ENCODE peak calls at places on chromosome 22, in six cellular contexts. C is OCI-LY7, V is HCEC 1CT, Y is GM13977, A is NCI-H1105, W is adipocyte. Z is an unnamed sample.
A peak's percentile ranks its signal among the peaks of the same experiment; 100 is the strongest.

GRCh38 chr22:33869946-33870345 is 50.3 kb downstream of the LARGE1 start:
- DNase-seq in C (no peak), V (no peak), Y (no peak), A (no peak), W (no peak), Z (no peak)

GRCh38 chr22:49096476-49096875 is 731.2 kb downstream of the BRD1 start:
- DNase-seq in C (no peak), V (no peak), Y (no peak), A (no peak), W (no peak), Z (no peak)

GRCh38 chr22:38422615-38423511 is 32.1 kb downstream of the KCNJ4 start:
- DNase-seq in C (no peak), V (no peak), Y (no peak), A (peak; percentile 68), W (no peak), Z (no peak)

GRCh38 chr22:27961680-27962079 is 42.6 kb upstream of the PITPNB start:
- DNase-seq in C (no peak), V (no peak), Y (no peak), A (no peak), W (no peak), Z (no peak)

GRCh38 chr22:26949193-26949592 is 291.8 kb downstream of the MIAT start:
- DNase-seq in C (no peak), V (no peak), Y (no peak), A (no peak), W (peak; percentile 29), Z (peak; percentile 13)

GRCh38 chr22:20979243-20979809 is 2.8 kb upstream of the LZTR1 start:
- DNase-seq in C (no peak), V (no peak), Y (peak; percentile 73), A (no peak), W (peak; percentile 66), Z (no peak)

GRCh38 chr22:33242078-33242477 is 183.9 kb upstream of the SYN3 start:
- DNase-seq in C (no peak), V (no peak), Y (no peak), A (no peak), W (no peak), Z (no peak)

GRCh38 chr22:20080776-20081654 is 974 bp downstream of the DGCR8 start:
- DNase-seq in C (peak; percentile 33), V (peak; percentile 35), Y (peak; percentile 40), A (no peak), W (peak; percentile 78), Z (peak; percentile 32)

GRCh38 chr22:30785527-30785926 is 90.9 kb downstream of the OSBP2 start:
- DNase-seq in C (no peak), V (no peak), Y (no peak), A (no peak), W (no peak), Z (no peak)

GRCh38 chr22:27973851-27974250 is 54.8 kb upstream of the PITPNB start:
- DNase-seq in C (no peak), V (no peak), Y (no peak), A (no peak), W (no peak), Z (no peak)

GRCh38 chr22:41862160-41862529 is 29.2 kb downstream of the SREBF2 start:
- DNase-seq in C (peak; percentile 84), V (peak; percentile 6), Y (peak; percentile 70), A (no peak), W (no peak), Z (peak; percentile 38)

GRCh38 chr22:48885919-48886305 is 941.8 kb downstream of the BRD1 start:
- DNase-seq in C (no peak), V (no peak), Y (no peak), A (peak; percentile 57), W (no peak), Z (no peak)

GRCh38 chr22:46953968-46954755 is 191.7 kb downstream of the TBC1D22A start:
- DNase-seq in C (no peak), V (no peak), Y (no peak), A (no peak), W (no peak), Z (no peak)

GRCh38 chr22:30424471-30425326 is 869 bp upstream of the MTFP1 start:
- DNase-seq in C (peak; percentile 44), V (no peak), Y (no peak), A (no peak), W (peak; percentile 62), Z (no peak)

GRCh38 chr22:27283714-27284113 is 517.8 kb downstream of the MN1 start:
- DNase-seq in C (peak; percentile 53), V (no peak), Y (no peak), A (no peak), W (no peak), Z (peak; percentile 2)

GRCh38 chr22:34111210-34111824 is 191.0 kb upstream of the LARGE1 start:
- DNase-seq in C (peak; percentile 50), V (no peak), Y (peak; percentile 48), A (peak; percentile 41), W (peak; percentile 57), Z (peak; percentile 13)

GRCh38 chr22:26484360-26484706 is 656 bp downstream of the SRRD start:
- DNase-seq in C (peak; percentile 35), V (no peak), Y (peak; percentile 36), A (no peak), W (no peak), Z (no peak)

GRCh38 chr22:42862045-42862734 is 5.1 kb upstream of the ARFGAP3 start:
- DNase-seq in C (no peak), V (peak; percentile 32), Y (no peak), A (no peak), W (no peak), Z (no peak)

GRCh38 chr22:45763236-45763624 is 91.6 kb downstream of the ATXN10 start:
- DNase-seq in C (no peak), V (no peak), Y (no peak), A (no peak), W (no peak), Z (no peak)

GRCh38 chr22:40261783-40262182 is 84.1 kb downstream of the TNRC6B start:
- DNase-seq in C (no peak), V (no peak), Y (no peak), A (no peak), W (no peak), Z (no peak)

GRCh38 chr22:30859714-30860095 is 108.9 kb downstream of the MORC2 start:
- DNase-seq in C (no peak), V (no peak), Y (no peak), A (no peak), W (no peak), Z (no peak)

Z was measured in KBM-7.